ENCODE peak calls at places on chromosomes 3 and 15, in nine cellular contexts. One of them, this sample, is unnamed.
A peak's percentile ranks its signal among the peaks of the same experiment; 100 is the strongest.

GRCh38 chr3:124791639-124792111 is 61.4 kb downstream of the UMPS start:
- DNase-seq in AG10803: peak; percentile 100
- DNase-seq in NCI-H82: no peak
- DNase-seq in NCI-H774: no peak
- DNase-seq in A172: peak; percentile 49
- DNase-seq in left colon: peak; percentile 41
- DNase-seq in hypothalamus: peak; percentile 20
- DNase-seq in neuronal stem cell: no peak
- DNase-seq in bronchial epithelial cell: peak; percentile 65
- DNase-seq in this sample: no peak

GRCh38 chr3:27625848-27626247 is 96.3 kb downstream of the EOMES start:
- DNase-seq in AG10803: no peak
- DNase-seq in NCI-H82: no peak
- DNase-seq in NCI-H774: no peak
- DNase-seq in A172: no peak
- DNase-seq in left colon: no peak
- DNase-seq in hypothalamus: no peak
- DNase-seq in neuronal stem cell: no peak
- DNase-seq in bronchial epithelial cell: no peak
- DNase-seq in this sample: no peak

GRCh38 chr15:59996498-59997041 is 7.5 kb upstream of the FOXB1 start:
- DNase-seq in AG10803: no peak
- DNase-seq in NCI-H82: peak; percentile 37
- DNase-seq in NCI-H774: no peak
- DNase-seq in A172: no peak
- DNase-seq in left colon: no peak
- DNase-seq in hypothalamus: no peak
- DNase-seq in neuronal stem cell: no peak
- DNase-seq in bronchial epithelial cell: no peak
- DNase-seq in this sample: no peak

GRCh38 chr15:74540135-74540760 is 772 bp upstream of the ARID3B start:
- DNase-seq in AG10803: no peak
- DNase-seq in NCI-H82: peak; percentile 60
- DNase-seq in NCI-H774: no peak
- DNase-seq in A172: peak; percentile 30
- DNase-seq in left colon: no peak
- DNase-seq in hypothalamus: no peak
- DNase-seq in neuronal stem cell: no peak
- DNase-seq in bronchial epithelial cell: peak; percentile 26
- DNase-seq in this sample: no peak

GRCh38 chr15:43912991-43913927 is 86.5 kb downstream of the WDR76 start:
- DNase-seq in AG10803: peak; percentile 94
- DNase-seq in NCI-H82: no peak
- DNase-seq in NCI-H774: no peak
- DNase-seq in A172: peak; percentile 98
- DNase-seq in left colon: no peak
- DNase-seq in hypothalamus: peak; percentile 16
- DNase-seq in neuronal stem cell: no peak
- DNase-seq in bronchial epithelial cell: peak; percentile 97
- DNase-seq in this sample: no peak

GRCh38 chr3:63679181-63679580 is 26.7 kb downstream of the SNTN start:
- DNase-seq in AG10803: no peak
- DNase-seq in NCI-H82: no peak
- DNase-seq in NCI-H774: no peak
- DNase-seq in A172: no peak
- DNase-seq in left colon: no peak
- DNase-seq in hypothalamus: no peak
- DNase-seq in neuronal stem cell: no peak
- DNase-seq in bronchial epithelial cell: no peak
- DNase-seq in this sample: no peak

GRCh38 chr3:4752201-4753072 is 226.8 kb upstream of the BHLHE40 start:
- DNase-seq in AG10803: peak; percentile 71
- DNase-seq in NCI-H82: peak; percentile 96
- DNase-seq in NCI-H774: no peak
- DNase-seq in A172: no peak
- DNase-seq in left colon: peak; percentile 62
- DNase-seq in hypothalamus: no peak
- DNase-seq in neuronal stem cell: no peak
- DNase-seq in bronchial epithelial cell: no peak
- DNase-seq in this sample: no peak

GRCh38 chr3:195063596-195064193 is 207.3 kb downstream of the XXYLT1 start:
- DNase-seq in AG10803: peak; percentile 9
- DNase-seq in NCI-H82: no peak
- DNase-seq in NCI-H774: peak; percentile 11
- DNase-seq in A172: no peak
- DNase-seq in left colon: peak; percentile 44
- DNase-seq in hypothalamus: no peak
- DNase-seq in neuronal stem cell: no peak
- DNase-seq in bronchial epithelial cell: no peak
- DNase-seq in this sample: no peak

GRCh38 chr3:28916713-28917499 is 364.0 kb upstream of the RBMS3 start:
- DNase-seq in AG10803: peak; percentile 71
- DNase-seq in NCI-H82: peak; percentile 61
- DNase-seq in NCI-H774: no peak
- DNase-seq in A172: peak; percentile 56
- DNase-seq in left colon: peak; percentile 20
- DNase-seq in hypothalamus: peak; percentile 69
- DNase-seq in neuronal stem cell: peak; percentile 12
- DNase-seq in bronchial epithelial cell: peak; percentile 54
- DNase-seq in this sample: peak; percentile 14

GRCh38 chr3:133494469-133494868 is 79.0 kb upstream of the CDV3 start:
- DNase-seq in AG10803: peak; percentile 9
- DNase-seq in NCI-H82: peak; percentile 49
- DNase-seq in NCI-H774: no peak
- DNase-seq in A172: no peak
- DNase-seq in left colon: no peak
- DNase-seq in hypothalamus: no peak
- DNase-seq in neuronal stem cell: no peak
- DNase-seq in bronchial epithelial cell: no peak
- DNase-seq in this sample: no peak

GRCh38 chr3:176855213-176855612 is 342.1 kb downstream of the TBL1XR1 start:
- DNase-seq in AG10803: no peak
- DNase-seq in NCI-H82: no peak
- DNase-seq in NCI-H774: no peak
- DNase-seq in A172: no peak
- DNase-seq in left colon: no peak
- DNase-seq in hypothalamus: no peak
- DNase-seq in neuronal stem cell: no peak
- DNase-seq in bronchial epithelial cell: no peak
- DNase-seq in this sample: no peak

GRCh38 chr3:13348671-13349396 is 71.3 kb downstream of the NUP210 start:
- DNase-seq in AG10803: peak; percentile 9
- DNase-seq in NCI-H82: no peak
- DNase-seq in NCI-H774: no peak
- DNase-seq in A172: no peak
- DNase-seq in left colon: no peak
- DNase-seq in hypothalamus: no peak
- DNase-seq in neuronal stem cell: no peak
- DNase-seq in bronchial epithelial cell: no peak
- DNase-seq in this sample: no peak

GRCh38 chr3:12588039-12588673 is 31.3 kb downstream of the MKRN2 start:
- DNase-seq in AG10803: no peak
- DNase-seq in NCI-H82: no peak
- DNase-seq in NCI-H774: no peak
- DNase-seq in A172: no peak
- DNase-seq in left colon: no peak
- DNase-seq in hypothalamus: no peak
- DNase-seq in neuronal stem cell: no peak
- DNase-seq in bronchial epithelial cell: peak; percentile 72
- DNase-seq in this sample: no peak

GRCh38 chr15:95995375-95996168 is 334.9 kb upstream of the NR2F2 start:
- DNase-seq in AG10803: no peak
- DNase-seq in NCI-H82: no peak
- DNase-seq in NCI-H774: no peak
- DNase-seq in A172: peak; percentile 4
- DNase-seq in left colon: no peak
- DNase-seq in hypothalamus: no peak
- DNase-seq in neuronal stem cell: no peak
- DNase-seq in bronchial epithelial cell: peak; percentile 41
- DNase-seq in this sample: no peak

GRCh38 chr15:37903932-37904493 is 30.4 kb upstream of the TMCO5A start:
- DNase-seq in AG10803: no peak
- DNase-seq in NCI-H82: no peak
- DNase-seq in NCI-H774: no peak
- DNase-seq in A172: no peak
- DNase-seq in left colon: no peak
- DNase-seq in hypothalamus: no peak
- DNase-seq in neuronal stem cell: no peak
- DNase-seq in bronchial epithelial cell: no peak
- DNase-seq in this sample: no peak

GRCh38 chr3:155352900-155353490 is 59.5 kb upstream of the STRIT1 start:
- DNase-seq in AG10803: peak; percentile 45
- DNase-seq in NCI-H82: peak; percentile 54
- DNase-seq in NCI-H774: peak; percentile 62
- DNase-seq in A172: peak; percentile 56
- DNase-seq in left colon: no peak
- DNase-seq in hypothalamus: no peak
- DNase-seq in neuronal stem cell: no peak
- DNase-seq in bronchial epithelial cell: peak; percentile 54
- DNase-seq in this sample: no peak

GRCh38 chr15:44096596-44096995 is 98.5 kb downstream of the FRMD5 start:
- DNase-seq in AG10803: no peak
- DNase-seq in NCI-H82: no peak
- DNase-seq in NCI-H774: no peak
- DNase-seq in A172: peak; percentile 10
- DNase-seq in left colon: no peak
- DNase-seq in hypothalamus: no peak
- DNase-seq in neuronal stem cell: no peak
- DNase-seq in bronchial epithelial cell: no peak
- DNase-seq in this sample: no peak

GRCh38 chr3:141764946-141765345 is 1.7 kb downstream of the GRK7 start:
- DNase-seq in AG10803: no peak
- DNase-seq in NCI-H82: no peak
- DNase-seq in NCI-H774: no peak
- DNase-seq in A172: no peak
- DNase-seq in left colon: no peak
- DNase-seq in hypothalamus: no peak
- DNase-seq in neuronal stem cell: no peak
- DNase-seq in bronchial epithelial cell: no peak
- DNase-seq in this sample: no peak